ENCODE peak calls at places on chromosomes 12 and 14, in four cellular contexts. H is K562, R is H1, C is transverse colon. O is an unnamed sample.
A peak's percentile ranks its signal among the peaks of the same experiment; 100 is the strongest.

GRCh38 chr12:27751386-27752047 is 28.5 kb upstream of the KLHL42 start:
- DNase-seq in H (no peak), R (no peak), C (peak; percentile 87), O (no peak)

GRCh38 chr12:109047081-109047805 is 5.1 kb upstream of the USP30 start:
- DNase-seq in H (no peak), R (no peak), C (no peak), O (no peak)

GRCh38 chr12:124386661-124387509 is 92.0 kb downstream of the RFLNA start:
- DNase-seq in H (no peak), R (no peak), C (no peak), O (no peak)

GRCh38 chr12:116236148-116236731 is 41.3 kb downstream of the MED13L start:
- DNase-seq in H (peak; percentile 22), R (no peak), C (peak; percentile 37), O (peak; percentile 32)

GRCh38 chr12:114355389-114356088 is 50.4 kb downstream of the TBX5 start:
- DNase-seq in H (no peak), R (no peak), C (no peak), O (no peak)

GRCh38 chr12:11652351-11653040 is 3.0 kb downstream of the ETV6 start:
- DNase-seq in H (no peak), R (no peak), C (peak; percentile 65), O (peak; percentile 40)

GRCh38 chr12:48180857-48181495 is 2.5 kb upstream of the CCDC184 start:
- DNase-seq in H (no peak), R (no peak), C (no peak), O (no peak)

GRCh38 chr12:12924169-12924568 is 27.8 kb downstream of the GPRC5D start:
- DNase-seq in H (no peak), R (no peak), C (no peak), O (no peak)

GRCh38 chr12:69123909-69124638 is 115.3 kb upstream of the CPSF6 start:
- DNase-seq in H (no peak), R (no peak), C (no peak), O (no peak)

GRCh38 chr12:113299619-113300237 is 35.2 kb downstream of the SLC8B1 start:
- DNase-seq in H (peak; percentile 88), R (peak; percentile 49), C (peak; percentile 30), O (no peak)

GRCh38 chr12:75606921-75607320 is 95.5 kb upstream of the KRR1 start:
- DNase-seq in H (no peak), R (no peak), C (no peak), O (no peak)

GRCh38 chr12:95463019-95463418 is 10.9 kb upstream of the METAP2 start:
- DNase-seq in H (no peak), R (no peak), C (no peak), O (no peak)

GRCh38 chr12:27460471-27460978 is 14.0 kb downstream of the SMCO2 start:
- DNase-seq in H (no peak), R (no peak), C (peak; percentile 19), O (no peak)

GRCh38 chr12:118360785-118361404 is 11.8 kb downstream of the TAOK3 start:
- DNase-seq in H (peak; percentile 28), R (no peak), C (no peak), O (no peak)

GRCh38 chr12:15830538-15830937 is 41.4 kb upstream of the EPS8 start:
- DNase-seq in H (no peak), R (no peak), C (no peak), O (no peak)

GRCh38 chr12:96422192-96422591 is 22.0 kb upstream of the CDK17 start:
- DNase-seq in H (no peak), R (no peak), C (no peak), O (no peak)

GRCh38 chr12:68364893-68365725 is 32.9 kb upstream of the MDM1 start:
- DNase-seq in H (peak; percentile 94), R (no peak), C (peak; percentile 92), O (peak; percentile 89)

GRCh38 chr14:68384881-68385280 is 408.0 kb downstream of the ZFP36L1 start:
- DNase-seq in H (no peak), R (no peak), C (no peak), O (no peak)

GRCh38 chr14:104974665-104975390 is 3.3 kb downstream of the AHNAK2 start:
- DNase-seq in H (no peak), R (no peak), C (no peak), O (no peak)

GRCh38 chr12:22069851-22070250 is 23.8 kb downstream of the CMAS start:
- DNase-seq in H (no peak), R (no peak), C (no peak), O (no peak)

GRCh38 chr12:112422531-112422930 is 3.8 kb downstream of the PTPN11 start:
- DNase-seq in H (no peak), R (no peak), C (no peak), O (peak; percentile 45)

GRCh38 chr12:102634216-102634615 is 153.9 kb upstream of the IGF1 start:
- DNase-seq in H (no peak), R (no peak), C (no peak), O (no peak)

GRCh38 chr12:88865537-88865936 is 285.3 kb upstream of the KITLG start:
- DNase-seq in H (no peak), R (no peak), C (no peak), O (no peak)

GRCh38 chr12:65685514-65685913 is 138.8 kb upstream of the HMGA2 start:
- DNase-seq in H (peak; percentile 20), R (no peak), C (no peak), O (no peak)

GRCh38 chr12:109716512-109717389 is 3.1 kb downstream of the FAM222A start:
- DNase-seq in H (no peak), R (no peak), C (peak; percentile 48), O (no peak)

GRCh38 chr14:26415618-26416123 is 182.2 kb downstream of the NOVA1 start:
- DNase-seq in H (no peak), R (no peak), C (peak; percentile 64), O (peak; percentile 88)

GRCh38 chr14:24095196-24096068 is 1.3 kb downstream of the PCK2 start:
- DNase-seq in H (peak; percentile 77), R (no peak), C (peak; percentile 92), O (peak; percentile 37)

GRCh38 chr14:23248601-23249000 is 10.9 kb downstream of the RNF212B start:
- DNase-seq in H (no peak), R (no peak), C (no peak), O (no peak)

GRCh38 chr12:56299308-56299852 is 750 bp downstream of the CS start:
- DNase-seq in H (peak; percentile 37), R (no peak), C (peak; percentile 51), O (no peak)

GRCh38 chr12:123973552-123974341 is 732 bp downstream of the ZNF664 start:
- DNase-seq in H (no peak), R (no peak), C (peak; percentile 55), O (no peak)

GRCh38 chr14:93023039-93023438 is 92.7 kb downstream of the ITPK1 start:
- DNase-seq in H (peak; percentile 51), R (no peak), C (no peak), O (no peak)

GRCh38 chr14:104785708-104786080 is 9.9 kb downstream of the AKT1 start:
- DNase-seq in H (no peak), R (no peak), C (no peak), O (no peak)

GRCh38 chr12:29026419-29026818 is 122.7 kb upstream of the FAR2 start:
- DNase-seq in H (no peak), R (no peak), C (no peak), O (no peak)

GRCh38 chr12:89948266-89949175 is 239.9 kb upstream of the ATP2B1 start:
- DNase-seq in H (no peak), R (no peak), C (no peak), O (no peak)

GRCh38 chr12:89945123-89945522 is 236.5 kb upstream of the ATP2B1 start:
- DNase-seq in H (no peak), R (no peak), C (no peak), O (no peak)

GRCh38 chr12:89946518-89946917 is 237.9 kb upstream of the ATP2B1 start:
- DNase-seq in H (no peak), R (no peak), C (peak; percentile 30), O (no peak)

GRCh38 chr12:89949457-89950195 is 241.0 kb upstream of the ATP2B1 start:
- DNase-seq in H (no peak), R (no peak), C (peak; percentile 45), O (no peak)

GRCh38 chr12:89947437-89948265 is 239.0 kb upstream of the ATP2B1 start:
- DNase-seq in H (no peak), R (no peak), C (no peak), O (no peak)
- TF ChIP-seq POLR2A in H (no peak), R (no peak), C (peak; percentile 38), O (no peak)

DNA sequence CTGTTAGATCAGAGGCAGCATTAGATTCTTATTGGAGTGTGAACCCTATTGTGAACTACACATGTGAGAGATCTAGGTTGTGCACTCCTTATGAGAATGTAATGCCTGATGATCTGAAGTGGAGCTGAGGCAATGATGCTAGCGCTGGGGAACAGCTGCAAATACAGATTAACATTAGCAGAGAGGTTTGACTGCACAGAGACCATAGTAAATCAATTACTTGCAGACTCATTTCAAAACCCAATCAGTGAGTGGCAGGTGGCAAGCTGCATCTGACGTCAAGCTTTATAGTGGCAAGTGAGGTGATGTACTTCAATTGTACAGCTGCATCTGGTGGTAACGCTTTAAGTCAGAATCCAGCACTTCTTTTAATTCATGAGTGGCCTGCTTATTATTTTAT is 141.6 kb downstream of the GPHN start:
- DNase-seq in H (no peak), R (no peak), C (no peak), O (no peak)
- TF ChIP-seq EP300 in H (no peak), R (no peak), C (no peak), O (no peak)

GRCh38 chr12:19166387-19166786 is 36.9 kb downstream of the PLEKHA5 start:
- DNase-seq in H (no peak), R (no peak), C (no peak), O (no peak)
- H3K4me1 ChIP-seq in H (no peaks in the 10 kb centered on the region), R (peaks cover 4% of the 10 kb centered on the region), C (no peaks in the 10 kb centered on the region), O (peaks cover 4% of the 10 kb centered on the region)

DNA sequence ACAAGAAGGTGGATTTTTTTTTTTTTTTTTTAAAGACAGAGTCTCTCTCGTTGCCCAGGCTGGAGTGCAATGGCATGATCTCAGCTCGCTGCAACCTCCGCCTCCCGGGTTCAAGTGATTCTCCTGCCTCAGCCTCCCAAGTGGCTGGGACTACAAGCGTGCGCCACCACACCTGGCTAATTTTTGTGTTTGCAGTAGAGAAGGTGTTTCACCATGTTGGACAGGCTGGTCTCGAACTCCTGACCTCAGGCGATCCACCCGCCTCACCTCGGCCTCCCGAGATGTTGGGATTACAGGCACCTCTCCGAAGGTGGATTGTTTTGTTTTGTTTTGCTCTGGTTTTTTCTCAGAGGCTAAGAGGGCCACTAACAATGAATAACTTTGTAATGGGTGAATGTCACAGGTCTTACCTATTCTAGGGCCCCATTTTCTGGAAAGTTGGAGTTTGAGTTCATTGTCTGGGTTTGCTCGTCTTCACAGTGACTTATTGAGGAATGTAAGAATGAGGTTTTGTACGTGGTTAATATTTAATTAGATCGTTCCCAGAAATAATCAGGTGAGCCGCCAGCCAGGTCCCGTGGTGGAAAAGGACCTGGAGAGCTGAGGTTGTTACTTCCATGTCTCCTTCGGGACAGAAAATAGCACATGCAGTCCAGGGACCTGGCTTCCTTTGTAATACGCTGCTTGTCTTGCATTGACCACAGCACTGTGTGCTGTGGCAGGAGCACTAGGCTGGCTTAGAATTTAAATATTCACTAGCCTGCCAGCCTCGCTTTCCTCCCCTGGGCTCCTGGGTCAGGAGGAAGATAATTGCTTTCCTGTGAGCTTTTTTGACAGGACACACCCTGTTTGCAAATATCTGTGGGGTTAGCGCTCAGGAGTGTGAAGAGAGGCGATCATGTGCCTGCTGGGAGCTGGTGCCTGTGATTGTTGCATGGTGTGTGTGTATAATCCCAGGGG is 2.3 kb downstream of the HIP1R start:
- DNase-seq in H (no peak), R (no peak), C (peak; percentile 35), O (no peak)
- TF ChIP-seq POLR2A in H (no peak), R (no peak), C (peak; percentile 36), O (no peak)

O was measured in tibial nerve.